ENCODE peak calls at places on chromosomes 7 and 10, in seven cellular contexts. One of them, this sample, is unnamed.

GRCh38 chr10:116298586-116298985 is 25.6 kb upstream of the GFRA1 start:
- DNase-seq in WTC11: no peak
- DNase-seq in NCI-H2081: no peak
- DNase-seq in Kasumi-1: no peak
- DNase-seq in NT2/D1: no peak
- DNase-seq in EL: no peak
- DNase-seq in HEK293T: no peak
- DNase-seq in this sample: no peak

GRCh38 chr7:100563809-100564400 is 9.8 kb downstream of the SAP25 start:
- DNase-seq in WTC11: peak
- DNase-seq in NCI-H2081: peak
- DNase-seq in Kasumi-1: peak
- DNase-seq in NT2/D1: peak
- DNase-seq in EL: peak
- DNase-seq in HEK293T: peak
- DNase-seq in this sample: peak

GRCh38 chr7:3439333-3440030 is 138.4 kb downstream of the SDK1 start:
- DNase-seq in WTC11: no peak
- DNase-seq in NCI-H2081: no peak
- DNase-seq in Kasumi-1: no peak
- DNase-seq in NT2/D1: no peak
- DNase-seq in EL: no peak
- DNase-seq in HEK293T: no peak
- DNase-seq in this sample: no peak

GRCh38 chr10:97124211-97124610 is 61.5 kb downstream of the SLIT1 start:
- DNase-seq in WTC11: no peak
- DNase-seq in NCI-H2081: no peak
- DNase-seq in Kasumi-1: no peak
- DNase-seq in NT2/D1: no peak
- DNase-seq in EL: no peak
- DNase-seq in HEK293T: no peak
- DNase-seq in this sample: no peak

GRCh38 chr7:46468753-46469356 is 547.8 kb upstream of the IGFBP3 start:
- DNase-seq in WTC11: no peak
- DNase-seq in NCI-H2081: no peak
- DNase-seq in Kasumi-1: peak
- DNase-seq in NT2/D1: peak
- DNase-seq in EL: no peak
- DNase-seq in HEK293T: no peak
- DNase-seq in this sample: no peak

GRCh38 chr10:48464871-48465736 is 139.8 kb downstream of the ARHGAP22 start:
- DNase-seq in WTC11: no peak
- DNase-seq in NCI-H2081: no peak
- DNase-seq in Kasumi-1: no peak
- DNase-seq in NT2/D1: no peak
- DNase-seq in EL: no peak
- DNase-seq in HEK293T: no peak
- DNase-seq in this sample: no peak

GRCh38 chr10:104123397-104123796 is 1.4 kb downstream of the SFR1 start:
- DNase-seq in WTC11: no peak
- DNase-seq in NCI-H2081: no peak
- DNase-seq in Kasumi-1: peak
- DNase-seq in NT2/D1: no peak
- DNase-seq in EL: no peak
- DNase-seq in HEK293T: no peak
- DNase-seq in this sample: no peak

GRCh38 chr10:55374060-55374459 is 573.0 kb upstream of the PCDH15 start:
- DNase-seq in WTC11: no peak
- DNase-seq in NCI-H2081: no peak
- DNase-seq in Kasumi-1: no peak
- DNase-seq in NT2/D1: no peak
- DNase-seq in EL: no peak
- DNase-seq in HEK293T: no peak
- DNase-seq in this sample: no peak

GRCh38 chr10:126245501-126245900 is 142.8 kb downstream of the ADAM12 start:
- DNase-seq in WTC11: no peak
- DNase-seq in NCI-H2081: no peak
- DNase-seq in Kasumi-1: no peak
- DNase-seq in NT2/D1: no peak
- DNase-seq in EL: no peak
- DNase-seq in HEK293T: no peak
- DNase-seq in this sample: no peak

GRCh38 chr10:104777086-104777799 is 136.2 kb downstream of the SORCS3 start:
- DNase-seq in WTC11: peak
- DNase-seq in NCI-H2081: no peak
- DNase-seq in Kasumi-1: no peak
- DNase-seq in NT2/D1: no peak
- DNase-seq in EL: no peak
- DNase-seq in HEK293T: no peak
- DNase-seq in this sample: no peak

GRCh38 chr10:24303522-24304310 is 94.8 kb downstream of the KIAA1217 start:
- DNase-seq in WTC11: no peak
- DNase-seq in NCI-H2081: no peak
- DNase-seq in Kasumi-1: no peak
- DNase-seq in NT2/D1: no peak
- DNase-seq in EL: no peak
- DNase-seq in HEK293T: no peak
- DNase-seq in this sample: no peak

GRCh38 chr10:93749218-93749799 is 8.4 kb upstream of the LGI1 start:
- DNase-seq in WTC11: peak
- DNase-seq in NCI-H2081: no peak
- DNase-seq in Kasumi-1: no peak
- DNase-seq in NT2/D1: peak
- DNase-seq in EL: no peak
- DNase-seq in HEK293T: peak
- DNase-seq in this sample: no peak

GRCh38 chr7:107933386-107934013 is 42.5 kb downstream of the DLD start:
- DNase-seq in WTC11: peak
- DNase-seq in NCI-H2081: no peak
- DNase-seq in Kasumi-1: no peak
- DNase-seq in NT2/D1: peak
- DNase-seq in EL: no peak
- DNase-seq in HEK293T: no peak
- DNase-seq in this sample: no peak

GRCh38 chr10:30784521-30784895 is 155.0 kb upstream of the LYZL2 start:
- DNase-seq in WTC11: no peak
- DNase-seq in NCI-H2081: peak
- DNase-seq in Kasumi-1: peak
- DNase-seq in NT2/D1: no peak
- DNase-seq in EL: no peak
- DNase-seq in HEK293T: no peak
- DNase-seq in this sample: no peak

GRCh38 chr10:71269301-71270288 is 49.5 kb upstream of the SLC29A3 start:
- DNase-seq in WTC11: peak
- DNase-seq in NCI-H2081: no peak
- DNase-seq in Kasumi-1: no peak
- DNase-seq in NT2/D1: peak
- DNase-seq in EL: no peak
- DNase-seq in HEK293T: peak
- DNase-seq in this sample: no peak

GRCh38 chr10:79241990-79242619 is 105.2 kb upstream of the PPIF start:
- DNase-seq in WTC11: peak
- DNase-seq in NCI-H2081: no peak
- DNase-seq in Kasumi-1: peak
- DNase-seq in NT2/D1: no peak
- DNase-seq in EL: peak
- DNase-seq in HEK293T: peak
- DNase-seq in this sample: peak

GRCh38 chr10:71854031-71854430 is 3.0 kb upstream of the PSAP start:
- DNase-seq in WTC11: no peak
- DNase-seq in NCI-H2081: no peak
- DNase-seq in Kasumi-1: no peak
- DNase-seq in NT2/D1: no peak
- DNase-seq in EL: peak
- DNase-seq in HEK293T: no peak
- DNase-seq in this sample: no peak

GRCh38 chr7:11294965-11295364 is 321.3 kb downstream of the PHF14 start:
- DNase-seq in WTC11: no peak
- DNase-seq in NCI-H2081: no peak
- DNase-seq in Kasumi-1: no peak
- DNase-seq in NT2/D1: no peak
- DNase-seq in EL: no peak
- DNase-seq in HEK293T: no peak
- DNase-seq in this sample: no peak

GRCh38 chr7:94656925-94657731 is 1.2 kb upstream of the SGCE start:
- DNase-seq in WTC11: no peak
- DNase-seq in NCI-H2081: peak
- DNase-seq in Kasumi-1: no peak
- DNase-seq in NT2/D1: no peak
- DNase-seq in EL: peak
- DNase-seq in HEK293T: no peak
- DNase-seq in this sample: no peak

GRCh38 chr7:39592586-39592985 is 26.4 kb downstream of the YAE1 start:
- DNase-seq in WTC11: no peak
- DNase-seq in NCI-H2081: no peak
- DNase-seq in Kasumi-1: no peak
- DNase-seq in NT2/D1: no peak
- DNase-seq in EL: peak
- DNase-seq in HEK293T: no peak
- DNase-seq in this sample: no peak

GRCh38 chr10:70970830-70971229 is 82.5 kb upstream of the PCBD1 start:
- DNase-seq in WTC11: no peak
- DNase-seq in NCI-H2081: no peak
- DNase-seq in Kasumi-1: no peak
- DNase-seq in NT2/D1: peak
- DNase-seq in EL: no peak
- DNase-seq in HEK293T: no peak
- DNase-seq in this sample: no peak

GRCh38 chr10:71211053-71211452 is 1.3 kb upstream of the UNC5B start:
- DNase-seq in WTC11: no peak
- DNase-seq in NCI-H2081: no peak
- DNase-seq in Kasumi-1: no peak
- DNase-seq in NT2/D1: no peak
- DNase-seq in EL: no peak
- DNase-seq in HEK293T: no peak
- DNase-seq in this sample: no peak

GRCh38 chr10:15485684-15486316 is 114.7 kb upstream of the FAM171A1 start:
- DNase-seq in WTC11: no peak
- DNase-seq in NCI-H2081: no peak
- DNase-seq in Kasumi-1: no peak
- DNase-seq in NT2/D1: no peak
- DNase-seq in EL: peak
- DNase-seq in HEK293T: no peak
- DNase-seq in this sample: no peak

GRCh38 chr7:72409638-72410015 is 2.5 kb downstream of the CALN1 start:
- DNase-seq in WTC11: no peak
- DNase-seq in NCI-H2081: no peak
- DNase-seq in Kasumi-1: no peak
- DNase-seq in NT2/D1: no peak
- DNase-seq in EL: no peak
- DNase-seq in HEK293T: no peak
- DNase-seq in this sample: no peak